ENCODE peak calls at places on chromosomes 12 and 14, in eight cellular contexts. G, T, E, C, X, Z, K and M are unnamed samples.

GRCh38 chr12:89333564-89334252 is 18.6 kb downstream of the DUSP6 start:
- DNase-seq in E (peak; percentile 49), X (no peak), T (no peak), K (no peak), Z (no peak), G (no peak), C (no peak), M (no peak)

GRCh38 chr14:92963301-92964123 is 40.6 kb downstream of the CHGA start:
- DNase-seq in X (no peak), T (peak; percentile 61), C (no peak), Z (no peak), K (no peak), G (no peak), E (no peak), M (no peak)

GRCh38 chr14:76500011-76500410 is 124.1 kb downstream of the ESRRB start:
- DNase-seq in C (no peak), E (no peak), Z (no peak), G (no peak), K (no peak), X (peak; percentile 25), T (no peak), M (no peak)

GRCh38 chr14:54627718-54628345 is 60.9 kb downstream of the SAMD4A start:
- DNase-seq in Z (peak; percentile 59), C (no peak), K (no peak), T (no peak), G (no peak), E (no peak), X (peak; percentile 71), M (peak; percentile 55)

GRCh38 chr14:89924224-89924623 is 30.3 kb downstream of the EFCAB11 start:
- DNase-seq in Z (no peak), C (no peak), T (no peak), X (no peak), G (no peak), E (no peak), K (no peak), M (no peak)

GRCh38 chr12:93740721-93741120 is 63.5 kb downstream of the CRADD start:
- DNase-seq in T (no peak), G (no peak), E (no peak), K (no peak), C (no peak), Z (no peak), X (no peak), M (no peak)

GRCh38 chr12:80356092-80356491 is 87.9 kb upstream of the PTPRQ start:
- DNase-seq in E (no peak), T (no peak), K (no peak), X (no peak), Z (no peak), G (no peak), C (no peak), M (no peak)

GRCh38 chr12:113825705-113826104 is 140.4 kb downstream of the RBM19 start:
- DNase-seq in X (no peak), G (no peak), C (no peak), Z (no peak), E (no peak), T (no peak), K (no peak), M (no peak)

GRCh38 chr14:87179936-87180335 is 813.0 kb downstream of the GALC start:
- DNase-seq in E (no peak), Z (no peak), G (no peak), C (no peak), K (no peak), T (no peak), X (no peak), M (no peak)

GRCh38 chr12:109452489-109452888 is 24.6 kb downstream of the KCTD10 start:
- DNase-seq in K (no peak), G (no peak), C (no peak), T (no peak), Z (no peak), X (no peak), E (no peak), M (no peak)

DNA sequence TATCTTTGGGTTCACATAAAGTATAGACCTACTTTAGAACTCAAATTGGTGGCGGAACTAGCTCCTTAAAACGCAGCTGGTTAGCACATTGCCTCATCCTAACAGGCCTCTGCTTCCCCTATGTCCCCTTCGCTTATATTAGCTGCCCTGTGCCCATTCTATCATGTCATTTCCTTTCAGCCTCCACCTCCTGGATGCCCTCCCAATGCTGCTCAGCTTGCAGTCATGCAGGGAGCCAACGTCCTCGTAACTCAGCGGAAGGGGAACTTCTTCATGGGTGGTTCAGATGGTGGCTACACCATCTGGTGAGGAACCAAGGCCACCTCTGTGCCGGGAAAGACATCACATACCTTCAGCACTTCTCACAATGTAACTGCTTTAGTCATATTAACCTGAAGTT is 3.5 kb downstream of the DAZAP2 start:
- DNase-seq in T (no peak), K (no peak), Z (peak; percentile 33), C (no peak), E (no peak), X (peak; percentile 29), G (no peak), M (no peak)
- H3K4me1 ChIP-seq in T (peaks cover 6% of the 10 kb centered on the region), K (peaks cover 4% of the 10 kb centered on the region), Z (peaks cover 31% of the 10 kb centered on the region), C (peaks cover 15% of the 10 kb centered on the region), E (no peaks in the 10 kb centered on the region), X (peaks cover 45% of the 10 kb centered on the region), G (peaks cover 15% of the 10 kb centered on the region), M (peaks cover 17% of the 10 kb centered on the region)

DNA sequence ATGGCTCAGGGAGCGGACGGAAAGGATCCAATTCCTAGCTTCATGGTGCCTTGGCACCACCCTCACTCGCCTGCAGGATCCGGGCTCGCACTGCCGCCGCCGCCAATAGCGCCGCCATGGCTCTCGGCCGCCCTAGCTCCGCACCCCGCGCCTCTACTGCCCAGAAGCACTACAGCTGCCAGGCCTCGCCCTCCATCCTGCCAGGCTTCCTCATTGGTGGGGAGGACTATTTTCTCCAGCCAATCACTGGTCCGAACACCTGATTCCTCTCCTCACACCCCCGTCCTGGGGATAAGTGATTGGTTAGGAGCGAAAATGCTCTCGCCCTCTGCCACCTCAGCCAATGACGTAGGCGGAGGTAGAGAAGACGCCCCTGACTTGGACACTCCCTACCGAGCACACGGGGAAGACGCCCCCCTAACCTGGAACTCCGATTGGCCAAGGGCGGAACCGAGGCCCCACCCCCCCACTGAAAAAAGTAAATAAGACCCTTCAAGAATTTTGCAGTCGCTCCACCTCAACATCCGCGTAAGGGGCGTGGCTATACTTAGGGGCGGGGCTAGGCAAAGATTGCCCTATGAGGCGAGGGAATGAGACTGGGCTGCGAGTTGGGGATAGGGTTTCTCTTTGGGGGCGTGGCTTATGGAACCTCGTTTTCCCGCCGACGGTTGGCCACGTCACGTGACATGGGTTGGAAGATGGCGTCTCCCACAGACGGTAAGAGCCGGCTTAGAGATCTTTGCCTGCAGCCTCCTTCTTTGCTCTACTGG is at the start of the genes ALDH6A1 and LIN52:
- DNase-seq in C (peak; percentile 100), K (peak; percentile 100), G (peak; percentile 100), X (peak; percentile 99), T (peak; percentile 100), Z (peak; percentile 100), E (peak; percentile 100), M (peak; percentile 100)
- TF ChIP-seq POLR2A in C (peak; percentile 52), K (peak; percentile 99), G (peak; percentile 88), X (peak; percentile 65), T (peak; percentile 98), Z (peak; percentile 95), E (peak; percentile 93), M (peak; percentile 98)

GRCh38 chr12:128445728-128446127 is 178.8 kb downstream of the TMEM132C start:
- DNase-seq in X (no peak), G (no peak), T (no peak), K (no peak), E (no peak), C (no peak), Z (no peak), M (no peak)
- H3K4me1 ChIP-seq in X (no peaks in the 10 kb centered on the region), G (no peaks in the 10 kb centered on the region), T (no peaks in the 10 kb centered on the region), K (no peaks in the 10 kb centered on the region), E (no peaks in the 10 kb centered on the region), C (no peaks in the 10 kb centered on the region), Z (no peaks in the 10 kb centered on the region), M (no peaks in the 10 kb centered on the region)

GRCh38 chr12:122894173-122895121 is 1.5 kb downstream of the VPS37B start:
- DNase-seq in X (no peak), G (no peak), K (no peak), T (no peak), C (no peak), Z (no peak), E (peak; percentile 84), M (no peak)
- TF ChIP-seq POLR2A in X (no peak), G (no peak), K (no peak), T (no peak), C (no peak), Z (no peak), E (peak; percentile 37), M (no peak)